ENCODE peak calls at places on chromosomes 12 and 14, in four cellular contexts. N is ovary, D is upper lobe of left lung, R is heart left ventricle. H is an unnamed sample. For H3K4me1, the result is how much of the 10 kb centered on the place peaks cover.

GRCh38 chr12:646303-647038 is 16.8 kb downstream of the NINJ2 start:
- DNase-seq in N (peak), D (peak), R (peak), H (no peak)

GRCh38 chr12:481422-481821 is 21.7 kb downstream of the B4GALNT3 start:
- DNase-seq in N (peak), D (no peak), R (peak), H (no peak)

GRCh38 chr14:72605096-72605920 is 288.6 kb downstream of the DPF3 start:
- DNase-seq in N (no peak), D (no peak), R (no peak), H (no peak)

GRCh38 chr12:113932411-113933196 is 33.5 kb downstream of the RBM19 start:
- DNase-seq in N (peak), D (no peak), R (no peak), H (peak)

GRCh38 chr12:19529933-19530630 is 90.8 kb downstream of the AEBP2 start:
- DNase-seq in N (no peak), D (no peak), R (no peak), H (no peak)

GRCh38 chr12:9648701-9649531 is 20.6 kb upstream of the CLEC2D start:
- DNase-seq in N (no peak), D (no peak), R (no peak), H (no peak)

GRCh38 chr12:111185206-111185888 is 183.5 kb downstream of the PHETA1 start:
- DNase-seq in N (no peak), D (no peak), R (no peak), H (no peak)

GRCh38 chr12:79706676-79707075 is 15.9 kb upstream of the PAWR start:
- DNase-seq in N (no peak), D (no peak), R (no peak), H (no peak)

DNA sequence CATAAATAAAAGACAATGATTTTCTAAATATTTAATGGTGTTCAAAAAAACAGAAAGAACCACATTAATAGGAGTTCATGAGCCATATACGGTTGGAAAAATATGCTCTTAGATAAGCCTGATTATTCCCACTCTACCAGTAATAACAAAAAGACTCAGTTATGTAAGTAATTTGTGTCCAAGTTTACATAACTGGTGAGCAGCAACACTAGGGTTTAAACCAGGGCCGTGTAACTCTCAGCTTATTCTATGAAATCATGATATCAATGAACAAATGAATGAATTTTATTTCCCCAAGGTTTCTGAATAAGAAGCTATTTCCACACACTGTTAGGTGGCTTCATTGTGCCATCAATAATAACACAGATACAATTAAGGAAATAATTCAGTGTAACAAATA is 98.3 kb downstream of the GARIN6 start:
- DNase-seq in N (no peak), D (no peak), R (no peak), H (no peak)
- H3K4me1 ChIP-seq in N (under half), D (under half), R (under half), H (under half)

GRCh38 chr12:26268841-26269553 is 73.6 kb downstream of the SSPN start:
- DNase-seq in N (no peak), D (no peak), R (no peak), H (no peak)
- H3K4me1 ChIP-seq in N (under half), D (under half), R (under half), H (under half)

GRCh38 chr12:2339022-2339431 is 286.2 kb downstream of the CACNA1C start:
- DNase-seq in N (no peak), D (no peak), R (no peak), H (no peak)
- H3K4me1 ChIP-seq in N (under half), D (under half), R (half or more), H (under half)

GRCh38 chr14:52936437-52936836 is 14.4 kb downstream of the FERMT2 start:
- DNase-seq in N (no peak), D (no peak), R (no peak), H (no peak)

GRCh38 chr14:52937306-52937705 is 13.5 kb downstream of the FERMT2 start:
- DNase-seq in N (no peak), D (no peak), R (no peak), H (no peak)

GRCh38 chr14:52935847-52936246 is 15.0 kb downstream of the FERMT2 start:
- DNase-seq in N (no peak), D (no peak), R (no peak), H (no peak)

GRCh38 chr14:52937869-52938268 is 13.0 kb downstream of the FERMT2 start:
- DNase-seq in N (no peak), D (no peak), R (no peak), H (no peak)

GRCh38 chr14:52934762-52935161 is 16.1 kb downstream of the FERMT2 start:
- DNase-seq in N (no peak), D (no peak), R (no peak), H (no peak)
- H3K4me1 ChIP-seq in N (under half), D (under half), R (half or more), H (under half)

GRCh38 chr14:105148604-105149145 is 19.9 kb downstream of the JAG2 start:
- DNase-seq in N (no peak), D (no peak), R (no peak), H (no peak)
- H3K4me1 ChIP-seq in N (under half), D (under half), R (under half), H (under half)